ENCODE peak calls at places on chromosomes 3 and 15, in seven cellular contexts. H is CMK; Q is lower leg skin; A is SIG-M5; F is activated CD8-positive, alpha-beta memory T cell treated with anti-CD3 and anti-CD28 coated beads for 1 hour; J is esophagus squamous epithelium; W is AG04450. C is an unnamed sample.
A peak's percentile ranks its signal among the peaks of the same experiment; 100 is the strongest.

GRCh38 chr3:85476891-85477495 is 518.2 kb downstream of the CADM2 start:
- DNase-seq in H (no peak), Q (no peak), A (no peak), F (no peak), J (no peak), W (no peak), C (no peak)

GRCh38 chr3:58153371-58153770 is 57.4 kb downstream of the DNASE1L3 start:
- DNase-seq in H (no peak), Q (no peak), A (no peak), F (no peak), J (no peak), W (no peak), C (no peak)

GRCh38 chr3:53180305-53181023 is 19.5 kb downstream of the PRKCD start:
- DNase-seq in H (no peak), Q (no peak), A (peak; percentile 55), F (no peak), J (no peak), W (no peak), C (peak; percentile 91)

GRCh38 chr3:197516517-197516889 is 39.3 kb downstream of the BDH1 start:
- DNase-seq in H (no peak), Q (no peak), A (no peak), F (no peak), J (no peak), W (peak; percentile 67), C (peak; percentile 70)

GRCh38 chr3:149534671-149535394 is 60.3 kb downstream of the TM4SF4 start:
- DNase-seq in H (no peak), Q (no peak), A (no peak), F (no peak), J (no peak), W (no peak), C (no peak)

GRCh38 chr3:50339485-50340196 is 995 bp downstream of the RASSF1 start:
- DNase-seq in H (no peak), Q (no peak), A (no peak), F (no peak), J (no peak), W (no peak), C (peak; percentile 69)

GRCh38 chr3:129184396-129184656 is 630 bp upstream of the CNBP start:
- DNase-seq in H (no peak), Q (no peak), A (no peak), F (no peak), J (no peak), W (no peak), C (peak; percentile 59)

GRCh38 chr3:185316740-185317407 is 46.1 kb upstream of the MAP3K13 start:
- DNase-seq in H (no peak), Q (no peak), A (peak; percentile 26), F (no peak), J (no peak), W (no peak), C (peak; percentile 66)

GRCh38 chr15:90619468-90619867 is 89.7 kb downstream of the CRTC3 start:
- DNase-seq in H (no peak), Q (no peak), A (no peak), F (no peak), J (no peak), W (no peak), C (peak; percentile 64)

GRCh38 chr3:159855599-159856495 is 132.8 kb upstream of the IL12A start:
- DNase-seq in H (no peak), Q (no peak), A (no peak), F (no peak), J (no peak), W (no peak), C (no peak)

GRCh38 chr15:76058714-76059319 is 968 bp upstream of the TMEM266 start:
- DNase-seq in H (no peak), Q (no peak), A (no peak), F (no peak), J (no peak), W (no peak), C (peak; percentile 75)

GRCh38 chr15:92869977-92870644 is 30.0 kb upstream of the CHD2 start:
- DNase-seq in H (no peak), Q (no peak), A (no peak), F (no peak), J (no peak), W (no peak), C (no peak)

GRCh38 chr3:123335007-123335670 is 113.8 kb downstream of the ADCY5 start:
- DNase-seq in H (no peak), Q (no peak), A (no peak), F (no peak), J (no peak), W (no peak), C (no peak)

GRCh38 chr15:77187751-77188464 is 117.0 kb upstream of the TSPAN3 start:
- DNase-seq in H (no peak), Q (no peak), A (peak; percentile 3), F (no peak), J (no peak), W (no peak), C (peak; percentile 61)

GRCh38 chr3:152331018-152331541 is 62.4 kb downstream of the MBNL1 start:
- DNase-seq in H (no peak), Q (no peak), A (no peak), F (no peak), J (no peak), W (no peak), C (no peak)

GRCh38 chr3:77815467-77815866 is 775.6 kb downstream of the ROBO2 start:
- DNase-seq in H (no peak), Q (no peak), A (no peak), F (no peak), J (no peak), W (no peak), C (peak; percentile 5)

GRCh38 chr3:184562146-184562861 is 719 bp downstream of the EPHB3 start:
- DNase-seq in H (no peak), Q (no peak), A (no peak), F (no peak), J (no peak), W (no peak), C (no peak)

GRCh38 chr3:110711851-110712396 is 359.7 kb upstream of the NECTIN3 start:
- DNase-seq in H (no peak), Q (no peak), A (no peak), F (no peak), J (no peak), W (no peak), C (no peak)

GRCh38 chr15:78174398-78174797 is 25.2 kb downstream of the IDH3A start:
- DNase-seq in H (no peak), Q (peak; percentile 68), A (no peak), F (no peak), J (no peak), W (no peak), C (peak; percentile 68)

GRCh38 chr15:70017025-70017424 is 80.7 kb downstream of the TLE3 start:
- DNase-seq in H (no peak), Q (no peak), A (no peak), F (no peak), J (no peak), W (no peak), C (no peak)

GRCh38 chr15:76996526-76997401 is 1.8 kb downstream of the PSTPIP1 start:
- DNase-seq in H (no peak), Q (no peak), A (no peak), F (peak; percentile 46), J (no peak), W (no peak), C (peak; percentile 69)

GRCh38 chr3:65712156-65712555 is 326.6 kb downstream of the MAGI1 start:
- DNase-seq in H (no peak), Q (no peak), A (no peak), F (no peak), J (no peak), W (peak; percentile 30), C (no peak)

GRCh38 chr15:74252291-74253080 is 16.4 kb downstream of the CCDC33 start:
- DNase-seq in H (no peak), Q (no peak), A (no peak), F (no peak), J (no peak), W (no peak), C (no peak)

GRCh38 chr3:165339753-165340152 is 143.6 kb upstream of the SLITRK3 start:
- DNase-seq in H (no peak), Q (no peak), A (no peak), F (no peak), J (no peak), W (no peak), C (no peak)

GRCh38 chr15:53000412-53000811 is 210.3 kb upstream of the ONECUT1 start:
- DNase-seq in H (no peak), Q (no peak), A (no peak), F (no peak), J (no peak), W (no peak), C (no peak)

GRCh38 chr3:144294659-144295538 is 323.3 kb downstream of the DIPK2A start:
- DNase-seq in H (no peak), Q (no peak), A (no peak), F (no peak), J (no peak), W (no peak), C (no peak)

GRCh38 chr15:89835190-89835564 is 20.5 kb upstream of the ANPEP start:
- DNase-seq in H (no peak), Q (peak; percentile 78), A (no peak), F (no peak), J (no peak), W (no peak), C (no peak)

GRCh38 chr15:90564109-90564508 is 34.4 kb downstream of the CRTC3 start:
- DNase-seq in H (no peak), Q (no peak), A (peak; percentile 35), F (no peak), J (no peak), W (no peak), C (peak; percentile 57)

GRCh38 chr3:123218990-123219389 is 17.2 kb downstream of the SEC22A start:
- DNase-seq in H (no peak), Q (no peak), A (no peak), F (no peak), J (no peak), W (no peak), C (no peak)

GRCh38 chr3:73192036-73192738 is 130.7 kb downstream of the EBLN2 start:
- DNase-seq in H (no peak), Q (no peak), A (no peak), F (no peak), J (no peak), W (no peak), C (no peak)

GRCh38 chr3:69872783-69873378 is 126.7 kb upstream of the SAMMSON start:
- DNase-seq in H (no peak), Q (no peak), A (no peak), F (no peak), J (no peak), W (no peak), C (no peak)

GRCh38 chr15:95470997-95471692 is 859.4 kb upstream of the NR2F2 start:
- DNase-seq in H (no peak), Q (no peak), A (no peak), F (no peak), J (no peak), W (no peak), C (no peak)

GRCh38 chr3:49552087-49552486 is 2.2 kb upstream of the BSN start:
- DNase-seq in H (no peak), Q (no peak), A (no peak), F (no peak), J (no peak), W (no peak), C (no peak)

GRCh38 chr3:76436895-76437294 is 603.0 kb upstream of the ROBO2 start:
- DNase-seq in H (no peak), Q (no peak), A (no peak), F (no peak), J (no peak), W (no peak), C (no peak)

GRCh38 chr3:120637836-120638559 is 41.9 kb downstream of the NDUFB4 start:
- DNase-seq in H (no peak), Q (no peak), A (no peak), F (no peak), J (no peak), W (no peak), C (peak; percentile 27)

GRCh38 chr3:126618021-126618420 is 36.9 kb downstream of the TXNRD3 start:
- DNase-seq in H (no peak), Q (no peak), A (no peak), F (no peak), J (no peak), W (no peak), C (no peak)

GRCh38 chr15:96342611-96343528 is 12.4 kb downstream of the NR2F2 start:
- DNase-seq in H (no peak), Q (peak; percentile 78), A (no peak), F (no peak), J (no peak), W (no peak), C (no peak)

GRCh38 chr3:125480656-125481374 is 39.2 kb downstream of the SNX4 start:
- DNase-seq in H (no peak), Q (no peak), A (no peak), F (no peak), J (no peak), W (peak; percentile 43), C (no peak)